ENCODE peak calls at places on chromosomes 6 and 20, in six cellular contexts. One of them, this sample, is unnamed.

GRCh38 chr6:38367231-38367630 is 272.5 kb downstream of the BTBD9 start:
- DNase-seq in NCI-H2171 treated with DMSO at 0.1 percent for 48 hours: no peak
- DNase-seq in AG09309: no peak
- DNase-seq in HT1080: no peak
- DNase-seq in colonic mucosa: no peak
- DNase-seq in activated T-helper 1 cell treated with Interleukin-2 at 50 U/mL for 16 hours: no peak
- DNase-seq in this sample: no peak

GRCh38 chr6:32203435-32204267 is 11.2 kb upstream of the GPSM3 start:
- DNase-seq in colonic mucosa: no peak
- DNase-seq in AG09309: no peak
- DNase-seq in HT1080: no peak
- DNase-seq in activated T-helper 1 cell treated with Interleukin-2 at 50 U/mL for 16 hours: no peak
- DNase-seq in NCI-H2171 treated with DMSO at 0.1 percent for 48 hours: peak
- DNase-seq in this sample: no peak

GRCh38 chr6:24825130-24825630 is 26.5 kb upstream of the ARMH2 start:
- DNase-seq in AG09309: no peak
- DNase-seq in HT1080: no peak
- DNase-seq in colonic mucosa: no peak
- DNase-seq in NCI-H2171 treated with DMSO at 0.1 percent for 48 hours: no peak
- DNase-seq in activated T-helper 1 cell treated with Interleukin-2 at 50 U/mL for 16 hours: no peak
- DNase-seq in this sample: no peak

GRCh38 chr6:27368202-27368601 is 20.4 kb upstream of the ZNF391 start:
- DNase-seq in AG09309: no peak
- DNase-seq in activated T-helper 1 cell treated with Interleukin-2 at 50 U/mL for 16 hours: no peak
- DNase-seq in HT1080: no peak
- DNase-seq in colonic mucosa: no peak
- DNase-seq in NCI-H2171 treated with DMSO at 0.1 percent for 48 hours: no peak
- DNase-seq in this sample: no peak

GRCh38 chr20:14234666-14235295 is 102.6 kb downstream of the FLRT3 start:
- DNase-seq in AG09309: no peak
- DNase-seq in colonic mucosa: no peak
- DNase-seq in activated T-helper 1 cell treated with Interleukin-2 at 50 U/mL for 16 hours: no peak
- DNase-seq in NCI-H2171 treated with DMSO at 0.1 percent for 48 hours: no peak
- DNase-seq in HT1080: peak
- DNase-seq in this sample: no peak

GRCh38 chr20:63536241-63536977 is 767 bp downstream of the PTK6 start:
- DNase-seq in activated T-helper 1 cell treated with Interleukin-2 at 50 U/mL for 16 hours: no peak
- DNase-seq in NCI-H2171 treated with DMSO at 0.1 percent for 48 hours: no peak
- DNase-seq in HT1080: peak
- DNase-seq in AG09309: no peak
- DNase-seq in colonic mucosa: peak
- DNase-seq in this sample: no peak

GRCh38 chr20:64216910-64217309 is 38.6 kb upstream of the PCMTD2 start:
- DNase-seq in colonic mucosa: no peak
- DNase-seq in activated T-helper 1 cell treated with Interleukin-2 at 50 U/mL for 16 hours: no peak
- DNase-seq in NCI-H2171 treated with DMSO at 0.1 percent for 48 hours: no peak
- DNase-seq in HT1080: no peak
- DNase-seq in AG09309: no peak
- DNase-seq in this sample: no peak

GRCh38 chr6:36735110-36735971 is 37.7 kb downstream of the RAB44 start:
- DNase-seq in colonic mucosa: peak
- DNase-seq in NCI-H2171 treated with DMSO at 0.1 percent for 48 hours: no peak
- DNase-seq in AG09309: peak
- DNase-seq in activated T-helper 1 cell treated with Interleukin-2 at 50 U/mL for 16 hours: no peak
- DNase-seq in HT1080: peak
- DNase-seq in this sample: no peak

GRCh38 chr20:63737940-63738686 is 1.5 kb upstream of the SLC2A4RG start:
- DNase-seq in colonic mucosa: peak
- DNase-seq in AG09309: no peak
- DNase-seq in HT1080: no peak
- DNase-seq in activated T-helper 1 cell treated with Interleukin-2 at 50 U/mL for 16 hours: no peak
- DNase-seq in NCI-H2171 treated with DMSO at 0.1 percent for 48 hours: peak
- DNase-seq in this sample: no peak

GRCh38 chr6:104855507-104855906 is 4.2 kb downstream of the HACE1 start:
- DNase-seq in colonic mucosa: no peak
- DNase-seq in NCI-H2171 treated with DMSO at 0.1 percent for 48 hours: no peak
- DNase-seq in activated T-helper 1 cell treated with Interleukin-2 at 50 U/mL for 16 hours: no peak
- DNase-seq in HT1080: peak
- DNase-seq in AG09309: peak
- DNase-seq in this sample: no peak

GRCh38 chr6:111113731-111114438 is 26.6 kb downstream of the SLC16A10 start:
- DNase-seq in activated T-helper 1 cell treated with Interleukin-2 at 50 U/mL for 16 hours: no peak
- DNase-seq in NCI-H2171 treated with DMSO at 0.1 percent for 48 hours: no peak
- DNase-seq in HT1080: peak
- DNase-seq in colonic mucosa: no peak
- DNase-seq in AG09309: peak
- DNase-seq in this sample: no peak

GRCh38 chr20:24785141-24785924 is 163.7 kb upstream of the CST7 start:
- DNase-seq in NCI-H2171 treated with DMSO at 0.1 percent for 48 hours: peak
- DNase-seq in activated T-helper 1 cell treated with Interleukin-2 at 50 U/mL for 16 hours: no peak
- DNase-seq in colonic mucosa: no peak
- DNase-seq in HT1080: peak
- DNase-seq in AG09309: peak
- DNase-seq in this sample: no peak